ENCODE peak calls at places on chromosomes 2 and 18, in four cellular contexts. A is GM12878, I is HepG2, N is K562. S is an unnamed sample.

GRCh38 chr18:22606563-22607283 is 189.0 kb upstream of the CTAGE1 start:
- DNase-seq in A (no peak), I (no peak), N (no peak), S (no peak)

GRCh38 chr2:137729305-137729704 is 235.0 kb upstream of the HNMT start:
- DNase-seq in A (no peak), I (no peak), N (no peak), S (no peak)

GRCh38 chr2:71419145-71419544 is 34.2 kb upstream of the DYSF start:
- DNase-seq in A (no peak), I (no peak), N (no peak), S (no peak)

GRCh38 chr18:46480187-46480586 is 176.8 kb downstream of the LOXHD1 start:
- DNase-seq in A (no peak), I (no peak), N (no peak), S (no peak)

GRCh38 chr2:233980955-233981555 is 63.9 kb downstream of the TRPM8 start:
- DNase-seq in A (no peak), I (no peak), N (no peak), S (no peak)

GRCh38 chr2:195694553-195694952 is 37.5 kb downstream of the SLC39A10 start:
- DNase-seq in A (no peak), I (no peak), N (no peak), S (peak; percentile 24)

GRCh38 chr2:171785450-171785849 is 98.2 kb downstream of the DYNC1I2 start:
- DNase-seq in A (no peak), I (no peak), N (no peak), S (no peak)

GRCh38 chr18:48142353-48142752 is 211.9 kb upstream of the SMAD2 start:
- DNase-seq in A (no peak), I (no peak), N (no peak), S (no peak)

GRCh38 chr2:202149155-202149762 is 76.2 kb downstream of the KIAA2012 start:
- DNase-seq in A (no peak), I (no peak), N (no peak), S (no peak)

GRCh38 chr18:35454803-35455202 is 43.0 kb downstream of the INO80C start:
- DNase-seq in A (no peak), I (no peak), N (no peak), S (no peak)

GRCh38 chr2:217666338-217666737 is 336.5 kb downstream of the TNS1 start:
- DNase-seq in A (no peak), I (no peak), N (no peak), S (no peak)

GRCh38 chr2:12197133-12197532 is 450.7 kb downstream of the LPIN1 start:
- DNase-seq in A (no peak), I (no peak), N (no peak), S (no peak)

DNA sequence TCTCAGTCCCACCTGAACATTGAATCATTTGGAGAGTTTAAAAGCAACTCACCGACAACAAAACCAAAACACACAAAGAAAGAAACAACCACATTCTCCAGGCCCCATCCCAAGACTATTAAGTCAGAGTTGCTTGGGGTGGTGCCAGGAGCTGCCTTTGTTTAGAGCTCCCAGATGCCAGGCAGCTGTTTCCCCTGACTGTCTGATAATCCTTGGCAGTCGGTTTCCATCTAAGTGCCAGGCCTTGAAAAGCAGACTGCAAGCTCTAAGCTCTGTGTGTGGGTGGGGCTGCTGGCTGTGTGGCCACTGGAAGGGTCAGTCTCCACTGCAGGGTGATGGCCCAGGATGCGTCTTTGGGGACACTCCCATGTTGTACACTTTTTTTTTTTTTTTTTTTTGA is 255.3 kb upstream of the AGAP1 start:
- DNase-seq in A (no peak), I (no peak), N (no peak), S (no peak)
- TF ChIP-seq FOXK2 in A (no peak), I (no peak), N (no peak), S (no peak)

GRCh38 chr2:40831313-40831873 is 379.5 kb upstream of the SLC8A1 start:
- DNase-seq in A (no peak), I (no peak), N (no peak), S (no peak)

GRCh38 chr2:40824269-40824668 is 372.4 kb upstream of the SLC8A1 start:
- DNase-seq in A (no peak), I (no peak), N (no peak), S (no peak)

GRCh38 chr2:40823465-40823864 is 371.6 kb upstream of the SLC8A1 start:
- DNase-seq in A (no peak), I (no peak), N (no peak), S (no peak)

GRCh38 chr2:40827371-40827770 is 375.5 kb upstream of the SLC8A1 start:
- DNase-seq in A (no peak), I (no peak), N (no peak), S (no peak)
- TF ChIP-seq BHLHE40 in A (no peak), I (no peak), N (no peak), S (no peak)

DNA sequence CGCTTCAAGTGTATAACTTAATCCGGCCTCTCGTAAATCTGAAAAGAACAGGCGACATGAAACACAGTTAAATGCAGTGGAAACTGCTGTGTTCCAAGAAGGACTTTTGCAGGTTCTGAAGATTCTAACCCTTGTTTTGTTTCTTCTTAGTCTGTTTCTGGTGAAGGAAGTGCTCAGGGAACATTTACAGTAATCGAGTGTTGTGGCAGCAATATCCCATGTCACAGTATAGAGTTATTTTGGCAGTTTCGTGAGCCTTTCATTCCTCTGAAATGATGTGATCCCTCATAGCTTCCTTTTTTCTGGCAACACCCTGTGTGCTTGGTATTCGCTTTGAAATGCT is 2.7 kb downstream of the CRIM1 start:
- DNase-seq in A (no peak), I (no peak), N (no peak), S (no peak)
- TF ChIP-seq SP1 in A (no peak), I (no peak), N (no peak), S (no peak)

GRCh38 chr18:7177131-7177744 is 53.7 kb upstream of the LRRC30 start:
- DNase-seq in A (no peak), I (peak; percentile 45), N (peak; percentile 63), S (peak; percentile 58)
- TF ChIP-seq FOXK2 in A (no peak), I (no peak), N (no peak), S (no peak)

GRCh38 chr2:83594841-83595720 is 864.0 kb downstream of the SUCLG1 start:
- DNase-seq in A (no peak), I (no peak), N (no peak), S (no peak)
- TF ChIP-seq BHLHE40 in A (no peak), I (no peak), N (no peak), S (no peak)

GRCh38 chr2:99942948-99943347 is 199.4 kb downstream of the AFF3 start:
- DNase-seq in A (no peak), I (no peak), N (no peak), S (no peak)

GRCh38 chr2:99938250-99938649 is 204.1 kb downstream of the AFF3 start:
- DNase-seq in A (no peak), I (no peak), N (no peak), S (no peak)

GRCh38 chr2:99944019-99944418 is 198.4 kb downstream of the AFF3 start:
- DNase-seq in A (no peak), I (no peak), N (no peak), S (no peak)

GRCh38 chr2:99939135-99939534 is 203.3 kb downstream of the AFF3 start:
- DNase-seq in A (no peak), I (no peak), N (no peak), S (no peak)

GRCh38 chr2:99940963-99941362 is 201.4 kb downstream of the AFF3 start:
- DNase-seq in A (no peak), I (no peak), N (no peak), S (no peak)
- TF ChIP-seq SP1 in A (no peak), I (no peak), N (no peak), S (no peak)

DNA sequence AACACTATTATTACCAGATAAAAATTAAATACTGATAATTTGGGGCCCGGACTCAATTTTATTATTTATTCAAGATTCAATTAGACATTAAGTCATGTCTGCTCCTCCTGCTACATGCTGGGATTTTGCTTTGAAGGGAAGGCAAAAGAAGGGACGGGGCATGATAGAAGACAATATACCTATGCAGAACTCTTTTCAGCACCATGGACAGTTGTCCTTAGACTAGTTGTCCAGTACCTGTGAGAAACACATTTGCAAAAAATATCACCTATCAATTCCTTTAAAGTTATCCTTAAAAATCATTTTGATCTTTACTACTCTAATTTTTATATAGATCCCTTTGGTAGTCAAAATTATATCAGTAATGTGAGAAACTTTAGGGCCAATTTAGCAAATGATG is 100.2 kb upstream of the SULT1C3 start:
- DNase-seq in A (no peak), I (peak; percentile 21), N (no peak), S (no peak)
- TF ChIP-seq FOXK2 in A (no peak), I (no peak), N (no peak), S (no peak)

GRCh38 chr2:101433465-101433864 is 41.4 kb downstream of the RFX8 start:
- DNase-seq in A (no peak), I (no peak), N (no peak), S (no peak)

GRCh38 chr2:101431486-101431885 is 43.4 kb downstream of the RFX8 start:
- DNase-seq in A (no peak), I (no peak), N (no peak), S (no peak)

GRCh38 chr2:101435011-101435862 is 39.7 kb downstream of the RFX8 start:
- DNase-seq in A (no peak), I (no peak), N (no peak), S (no peak)

GRCh38 chr2:101430161-101430560 is 42.9 kb upstream of the CREG2 start:
- DNase-seq in A (no peak), I (no peak), N (no peak), S (no peak)

DNA sequence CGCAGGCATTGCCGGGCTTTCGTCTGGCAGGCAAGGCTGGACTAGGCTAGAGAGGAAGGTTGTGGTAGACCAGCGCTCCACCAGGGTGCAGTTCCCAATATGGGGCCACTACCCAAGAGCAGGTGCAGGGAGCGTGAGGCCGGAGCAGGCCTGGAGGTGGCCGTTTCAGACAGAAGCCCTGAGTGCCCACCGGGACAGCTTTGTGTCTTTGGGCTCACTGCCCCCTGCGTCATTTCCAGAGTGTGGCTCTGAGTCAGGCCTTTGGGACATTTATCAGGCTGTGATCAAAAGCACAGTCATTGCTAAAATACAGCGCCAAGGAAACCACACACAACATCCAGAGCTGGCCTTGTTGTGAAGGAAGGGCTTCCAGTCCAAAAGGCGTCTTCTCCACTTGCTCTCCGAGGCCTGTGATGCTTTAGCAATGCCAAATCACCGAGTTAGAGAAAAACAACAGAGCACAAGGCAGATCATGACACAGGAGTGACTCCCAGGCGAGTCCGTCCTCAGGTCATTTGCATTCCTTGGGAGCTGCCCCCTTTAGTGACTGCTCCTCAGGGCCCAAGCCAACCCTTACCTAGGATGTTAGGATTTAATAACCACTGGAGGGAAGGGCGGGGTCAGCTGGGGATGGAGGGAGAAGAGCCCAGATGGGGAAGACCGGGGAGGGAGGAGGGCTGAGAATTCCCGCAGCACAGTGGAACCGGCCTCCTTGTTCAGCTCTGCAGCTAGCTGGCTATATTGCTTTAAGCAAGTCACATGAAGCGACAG is 42.3 kb downstream of the RFX8 start:
- DNase-seq in A (no peak), I (no peak), N (no peak), S (no peak)
- TF ChIP-seq BHLHE40 in A (no peak), I (no peak), N (no peak), S (no peak)

GRCh38 chr18:62612721-62613120 is 89.9 kb downstream of the ZCCHC2 start:
- DNase-seq in A (no peak), I (no peak), N (no peak), S (no peak)

GRCh38 chr18:62611395-62612241 is 88.8 kb downstream of the ZCCHC2 start:
- DNase-seq in A (no peak), I (no peak), N (peak; percentile 57), S (no peak)

GRCh38 chr18:62612246-62612645 is 89.4 kb downstream of the ZCCHC2 start:
- DNase-seq in A (no peak), I (no peak), N (no peak), S (no peak)

GRCh38 chr18:62616331-62616805 is 93.5 kb downstream of the ZCCHC2 start:
- DNase-seq in A (no peak), I (peak; percentile 37), N (no peak), S (no peak)

GRCh38 chr18:62614499-62614898 is 91.7 kb downstream of the ZCCHC2 start:
- DNase-seq in A (no peak), I (no peak), N (no peak), S (no peak)
- TF ChIP-seq SP1 in A (no peak), I (no peak), N (no peak), S (no peak)